ENCODE peak calls at places on chromosomes 7 and 10, in ten cellular contexts. W is NCI-H2029; K is endothelial cell; D is H4; P is AG20443; T is fibroblast of mammary gland; C is neural crest cell; U is T-helper 2 cell; B is stimulated activated CD8-positive, alpha-beta memory T cell treated with anti-CD3 and anti-CD28 coated beads, Interleukin-15, amount 100 ng/mL, for 4 hours; E is adipocyte. X is an unnamed sample.

GRCh38 chr10:119206603-119207366 is 586 bp upstream of the GRK5 start:
- DNase-seq in W (no peak), K (peak), D (peak), P (peak), T (peak), C (peak), U (peak), B (peak), E (peak), X (peak)

GRCh38 chr7:133054167-133054840 is 27.6 kb downstream of the CHCHD3 start:
- DNase-seq in W (no peak), K (no peak), D (no peak), P (no peak), T (peak), C (no peak), U (no peak), B (no peak), E (peak), X (peak)

GRCh38 chr7:51198654-51199053 is 118.0 kb downstream of the COBL start:
- DNase-seq in W (no peak), K (no peak), D (no peak), P (no peak), T (no peak), C (no peak), U (no peak), B (no peak), E (no peak), X (no peak)

GRCh38 chr10:12705943-12706342 is 295.6 kb downstream of the CCDC3 start:
- DNase-seq in W (no peak), K (no peak), D (no peak), P (no peak), T (peak), C (no peak), U (no peak), B (no peak), E (no peak), X (no peak)

GRCh38 chr10:71246591-71247143 is 34.3 kb downstream of the UNC5B start:
- DNase-seq in W (no peak), K (no peak), D (no peak), P (no peak), T (no peak), C (no peak), U (no peak), B (no peak), E (peak), X (no peak)

GRCh38 chr10:13945760-13946460 is 359.1 kb downstream of the PRPF18 start:
- DNase-seq in W (no peak), K (peak), D (no peak), P (no peak), T (peak), C (peak), U (no peak), B (no peak), E (no peak), X (no peak)

GRCh38 chr7:84688671-84689070 is 494.1 kb upstream of the SEMA3A start:
- DNase-seq in W (no peak), K (no peak), D (no peak), P (peak), T (no peak), C (no peak), U (no peak), B (no peak), E (peak), X (peak)

GRCh38 chr10:98087309-98087708 is 47.1 kb upstream of the R3HCC1L start:
- DNase-seq in W (no peak), K (no peak), D (no peak), P (no peak), T (peak), C (no peak), U (no peak), B (no peak), E (no peak), X (no peak)

GRCh38 chr10:100986952-100987684 is at the start of the genes MRPL43 and TWNK:
- DNase-seq in W (peak), K (peak), D (peak), P (peak), T (peak), C (peak), U (peak), B (peak), E (peak), X (peak)

GRCh38 chr10:91034042-91034441 is 113.2 kb upstream of the ANKRD1 start:
- DNase-seq in W (no peak), K (no peak), D (peak), P (no peak), T (no peak), C (no peak), U (peak), B (no peak), E (no peak), X (no peak)

GRCh38 chr7:67854236-67854635 is 857.6 kb downstream of the TYW1 start:
- DNase-seq in W (no peak), K (no peak), D (no peak), P (peak), T (peak), C (no peak), U (no peak), B (no peak), E (peak), X (no peak)

GRCh38 chr10:500876-501275 is 188.6 kb downstream of the DIP2C start:
- DNase-seq in W (no peak), K (no peak), D (no peak), P (peak), T (peak), C (no peak), U (no peak), B (no peak), E (peak), X (no peak)

GRCh38 chr7:108308913-108309312 is 147.3 kb downstream of the NRCAM start:
- DNase-seq in W (no peak), K (no peak), D (no peak), P (peak), T (peak), C (no peak), U (no peak), B (no peak), E (peak), X (peak)

GRCh38 chr7:36887235-36887634 is 162.9 kb upstream of the AOAH start:
- DNase-seq in W (no peak), K (no peak), D (no peak), P (no peak), T (no peak), C (no peak), U (no peak), B (no peak), E (no peak), X (no peak)

GRCh38 chr7:101507791-101508252 is 121.3 kb downstream of the MYL10 start:
- DNase-seq in W (peak), K (peak), D (peak), P (no peak), T (peak), C (peak), U (no peak), B (no peak), E (peak), X (peak)

GRCh38 chr7:43081603-43082002 is 30.8 kb upstream of the HECW1 start:
- DNase-seq in W (no peak), K (no peak), D (no peak), P (no peak), T (no peak), C (no peak), U (no peak), B (no peak), E (no peak), X (no peak)

GRCh38 chr10:113856563-113856962 is 2.1 kb downstream of the NHLRC2 start:
- DNase-seq in W (no peak), K (no peak), D (no peak), P (no peak), T (peak), C (no peak), U (no peak), B (no peak), E (peak), X (no peak)

X was measured in foreskin melanocyte.